ENCODE peak calls at places on chromosome 5, in five cellular contexts. M is SK-N-SH, U is Panc1, H is HCT116, W is HL-60. R is an unnamed sample.

GRCh38 chr5:120546922-120547321 is 82.8 kb downstream of the PRR16 start:
- DNase-seq in H (no peak), U (no peak), W (no peak), M (no peak), R (no peak)

GRCh38 chr5:8907168-8907868 is 638.6 kb downstream of the SEMA5A start:
- DNase-seq in M (no peak), U (peak), W (no peak), H (no peak), R (no peak)

GRCh38 chr5:179113143-179113530 is 53.0 kb downstream of the ZNF354C start:
- DNase-seq in U (no peak), M (no peak), W (no peak), H (no peak), R (no peak)

GRCh38 chr5:175617447-175617846 is 40.4 kb upstream of the HRH2 start:
- DNase-seq in W (peak), M (no peak), U (no peak), H (no peak), R (peak)

GRCh38 chr5:135641329-135642178 is 62.8 kb upstream of the CXCL14 start:
- DNase-seq in M (no peak), H (no peak), U (no peak), W (no peak), R (no peak)

GRCh38 chr5:38719916-38720315 is 125.9 kb upstream of the OSMR start:
- DNase-seq in W (no peak), M (no peak), H (no peak), U (no peak), R (no peak)

GRCh38 chr5:120538644-120539043 is 74.5 kb downstream of the PRR16 start:
- DNase-seq in U (no peak), W (no peak), M (no peak), H (no peak), R (no peak)

GRCh38 chr5:132003170-132003744 is 8.2 kb downstream of the ACSL6 start:
- DNase-seq in M (peak), H (no peak), W (no peak), U (no peak), R (peak)

GRCh38 chr5:32030226-32030625 is 143.9 kb downstream of the GOLPH3 start:
- DNase-seq in H (no peak), M (no peak), U (no peak), W (no peak), R (no peak)

GRCh38 chr5:165996484-165996883 is 2295.0 kb upstream of the WWC1 start:
- DNase-seq in M (no peak), U (no peak), W (no peak), H (no peak), R (peak)

GRCh38 chr5:122478741-122479459 is 166.9 kb downstream of the SNCAIP start:
- DNase-seq in U (no peak), M (no peak), W (no peak), H (peak), R (no peak)

GRCh38 chr5:40481226-40481625 is 198.5 kb upstream of the PTGER4 start:
- DNase-seq in H (no peak), U (no peak), W (no peak), M (no peak), R (no peak)

GRCh38 chr5:72988769-72989168 is 32.9 kb downstream of the FCHO2 start:
- DNase-seq in M (no peak), H (no peak), U (no peak), W (no peak), R (no peak)
- TF ChIP-seq REST in M (no peak), H (no peak), U (no peak), W (no peak), R (no peak)

GRCh38 chr5:68381060-68381459 is 165.5 kb downstream of the PIK3R1 start:
- DNase-seq in W (no peak), H (no peak), U (no peak), M (no peak), R (no peak)

GRCh38 chr5:68383888-68384310 is 168.3 kb downstream of the PIK3R1 start:
- DNase-seq in H (no peak), U (no peak), M (no peak), W (no peak), R (no peak)

GRCh38 chr5:68380071-68380470 is 164.5 kb downstream of the PIK3R1 start:
- DNase-seq in M (no peak), H (no peak), W (no peak), U (no peak), R (no peak)

GRCh38 chr5:68382640-68383039 is 167.1 kb downstream of the PIK3R1 start:
- DNase-seq in U (no peak), H (no peak), M (no peak), W (no peak), R (no peak)

DNA sequence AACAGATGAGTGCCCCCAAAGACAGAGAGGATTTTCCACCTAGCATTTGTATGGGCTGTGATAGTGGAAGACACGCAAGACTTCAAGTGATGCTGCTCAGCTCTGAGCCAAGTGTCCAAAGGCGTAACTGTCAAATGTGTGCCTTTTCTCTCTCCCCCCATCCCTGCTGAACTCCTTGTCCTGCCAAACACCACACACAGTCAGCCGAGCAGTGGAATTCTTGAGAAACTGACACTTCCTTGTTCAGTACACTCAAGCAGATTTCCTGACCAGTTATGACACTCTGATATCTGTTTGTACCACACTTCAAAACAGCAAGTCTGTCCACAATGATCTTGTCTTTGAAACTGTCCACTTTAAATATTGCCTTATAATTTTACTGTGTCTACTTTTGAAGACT is 166.4 kb downstream of the PIK3R1 start:
- DNase-seq in M (no peak), H (no peak), W (peak), U (no peak), R (no peak)
- TF ChIP-seq POLR2AphosphoS5 in M (no peak), H (no peak), W (no peak), U (no peak), R (no peak)

DNA sequence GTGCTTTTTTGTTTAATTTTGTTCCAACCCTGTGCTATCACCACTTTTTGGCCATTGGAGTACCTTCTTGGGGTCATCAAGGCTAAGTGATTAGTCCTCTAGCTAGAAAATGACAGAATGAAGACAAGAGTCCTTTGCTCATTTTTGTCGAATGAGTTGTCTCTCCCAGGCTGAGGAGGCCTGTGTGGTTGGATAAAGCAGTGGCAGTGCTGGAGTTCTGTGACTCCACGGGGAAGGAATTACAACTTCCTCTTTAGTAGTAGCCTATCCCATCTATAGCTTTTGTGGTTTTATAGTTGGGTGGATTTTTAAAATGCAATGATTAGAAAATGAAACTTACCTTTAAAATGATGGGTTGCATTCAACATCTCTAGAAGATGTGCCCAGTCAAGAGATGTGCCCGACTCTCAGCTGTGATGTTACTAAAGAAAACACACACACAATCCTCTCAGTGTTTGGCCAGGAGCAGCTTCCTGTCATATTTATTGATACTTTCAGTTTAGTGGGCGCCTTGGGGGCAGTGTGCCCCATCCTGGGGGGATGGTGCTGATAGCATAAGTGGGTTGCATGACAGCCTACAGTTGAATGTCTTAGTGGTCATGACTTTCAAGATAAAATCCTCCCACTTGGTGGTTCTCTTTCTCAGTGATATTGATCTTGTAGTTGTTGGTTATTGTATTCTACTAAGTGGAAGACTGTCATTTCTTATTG is 11.9 kb downstream of the OTULINL start:
- DNase-seq in U (no peak), M (no peak), H (no peak), W (no peak), R (no peak)
- TF ChIP-seq REST in U (no peak), M (no peak), H (no peak), W (no peak), R (no peak)

GRCh38 chr5:150731669-150732068 is 27.1 kb downstream of the DCTN4 start:
- DNase-seq in H (no peak), M (no peak), W (no peak), U (no peak), R (no peak)

GRCh38 chr5:150729859-150730258 is 29.0 kb downstream of the DCTN4 start:
- DNase-seq in M (no peak), H (no peak), W (no peak), U (no peak), R (no peak)

GRCh38 chr5:150738862-150739261 is 20.0 kb downstream of the DCTN4 start:
- DNase-seq in H (no peak), W (no peak), U (no peak), M (no peak), R (no peak)

GRCh38 chr5:150734579-150735384 is 24.0 kb downstream of the DCTN4 start:
- DNase-seq in W (peak), U (no peak), M (no peak), H (no peak), R (peak)
- TF ChIP-seq POLR2AphosphoS5 in W (no peak), U (no peak), M (no peak), H (no peak), R (no peak)

GRCh38 chr5:56856779-56857178 is 41.4 kb downstream of the MAP3K1 start:
- DNase-seq in W (no peak), M (no peak), H (no peak), U (no peak), R (no peak)

GRCh38 chr5:56862909-56863308 is 46.5 kb upstream of the SETD9 start:
- DNase-seq in W (no peak), M (no peak), H (no peak), U (no peak), R (no peak)

GRCh38 chr5:56858777-56859442 is 43.6 kb downstream of the MAP3K1 start:
- DNase-seq in M (no peak), W (no peak), U (no peak), H (no peak), R (no peak)

GRCh38 chr5:56861893-56862485 is 46.6 kb downstream of the MAP3K1 start:
- DNase-seq in H (no peak), U (no peak), M (no peak), W (no peak), R (no peak)
- TF ChIP-seq REST in H (no peak), U (no peak), M (no peak), W (no peak), R (no peak)

GRCh38 chr5:81167078-81167477 is 66.0 kb upstream of the CKMT2 start:
- DNase-seq in M (no peak), U (no peak), H (no peak), W (no peak), R (no peak)

GRCh38 chr5:81169924-81170323 is 63.2 kb upstream of the CKMT2 start:
- DNase-seq in U (no peak), W (no peak), H (no peak), M (no peak), R (no peak)

GRCh38 chr5:81172710-81173109 is 60.4 kb upstream of the CKMT2 start:
- DNase-seq in H (no peak), U (no peak), M (no peak), W (no peak), R (no peak)

GRCh38 chr5:81167544-81167943 is 65.6 kb upstream of the CKMT2 start:
- DNase-seq in H (no peak), U (no peak), W (no peak), M (no peak), R (no peak)

GRCh38 chr5:81171769-81172168 is 61.4 kb upstream of the CKMT2 start:
- DNase-seq in H (no peak), W (no peak), M (no peak), U (no peak), R (no peak)
- TF ChIP-seq POLR2AphosphoS5 in H (no peak), W (no peak), M (no peak), U (no peak), R (no peak)

GRCh38 chr5:76204713-76205112 is 121.5 kb downstream of the SV2C start:
- DNase-seq in H (no peak), W (no peak), U (no peak), M (no peak), R (peak)
- TF ChIP-seq REST in H (no peak), W (no peak), U (no peak), M (no peak), R (no peak)